ENCODE peak calls at places on chromosomes 3 and 15, in ten cellular contexts. V is AG04450, B is heart right ventricle, Z is endothelial cell of umbilical vein, Q is epithelial cell of esophagus, N is GM20000, K is AG09319, Y is cardiac fibroblast, U is HL-60, C is stomach. M is an unnamed sample.

GRCh38 chr3:47646362-47646761 is 67.7 kb upstream of the CSPG5 start:
- DNase-seq in V (peak), U (no peak), Q (no peak), B (no peak), C (no peak), K (peak), N (no peak), Z (no peak), Y (peak), M (no peak)

GRCh38 chr3:101156787-101157345 is 163.5 kb downstream of the IMPG2 start:
- DNase-seq in C (no peak), B (no peak), K (no peak), V (no peak), Q (peak), Y (no peak), Z (no peak), N (no peak), U (no peak), M (no peak)

GRCh38 chr3:148737104-148737525 is 39.4 kb downstream of the AGTR1 start:
- DNase-seq in C (no peak), K (no peak), Y (peak), N (no peak), B (no peak), V (no peak), Z (no peak), U (no peak), Q (peak), M (no peak)

GRCh38 chr3:65170357-65171090 is 482.7 kb upstream of the ADAMTS9 start:
- DNase-seq in B (peak), C (peak), U (no peak), K (no peak), Z (peak), Y (peak), N (no peak), V (peak), Q (peak), M (no peak)

GRCh38 chr15:43793647-43794046 is 1.5 kb downstream of the SERF2 start:
- DNase-seq in V (no peak), N (no peak), Q (no peak), U (no peak), B (no peak), Y (no peak), K (no peak), C (no peak), Z (no peak), M (no peak)

GRCh38 chr15:92654662-92655061 is 913 bp downstream of the FAM174B start:
- DNase-seq in Z (peak), C (no peak), K (no peak), Q (no peak), B (no peak), U (no peak), N (no peak), Y (no peak), V (no peak), M (no peak)

GRCh38 chr3:14989943-14990753 is 42.8 kb downstream of the NR2C2 start:
- DNase-seq in Z (peak), K (no peak), U (no peak), C (no peak), N (no peak), Q (peak), V (no peak), B (no peak), Y (peak), M (no peak)

GRCh38 chr3:112327371-112327951 is 5.5 kb upstream of the CD200 start:
- DNase-seq in Q (peak), Z (peak), K (peak), N (peak), Y (peak), C (no peak), V (peak), B (no peak), U (peak), M (peak)

GRCh38 chr15:64991536-64992135 is 1.9 kb upstream of the SPG21 start:
- DNase-seq in U (no peak), Z (no peak), C (no peak), N (no peak), Q (no peak), K (no peak), B (no peak), Y (no peak), V (peak), M (no peak)

GRCh38 chr3:74692-75243 is 121.8 kb upstream of the CHL1 start:
- DNase-seq in N (no peak), C (no peak), K (no peak), U (no peak), V (no peak), B (no peak), Z (no peak), Y (peak), Q (no peak), M (no peak)

GRCh38 chr15:98722209-98722608 is 73.9 kb downstream of the IGF1R start:
- DNase-seq in Z (no peak), K (no peak), B (no peak), C (no peak), Q (no peak), N (no peak), Y (no peak), V (no peak), U (no peak), M (no peak)

GRCh38 chr3:160473978-160474377 is 24.4 kb upstream of the TRIM59 start:
- DNase-seq in Q (peak), U (no peak), B (no peak), Y (peak), N (no peak), Z (no peak), V (peak), C (no peak), K (peak), M (no peak)

GRCh38 chr15:48177875-48178611 is at the start of gene MYEF2:
- DNase-seq in Z (peak), V (peak), B (peak), Y (peak), U (no peak), N (peak), C (peak), Q (peak), K (peak), M (peak)

GRCh38 chr3:66179813-66180212 is 41.0 kb upstream of the SLC25A26 start:
- DNase-seq in U (no peak), Y (peak), C (no peak), Z (no peak), N (no peak), V (no peak), Q (no peak), B (no peak), K (no peak), M (no peak)

GRCh38 chr3:56135941-56136340 is 332.3 kb downstream of the ERC2 start:
- DNase-seq in C (no peak), Q (no peak), V (no peak), N (no peak), Z (no peak), B (no peak), Y (no peak), U (no peak), K (no peak), M (no peak)

GRCh38 chr15:51267047-51267713 is 71.2 kb downstream of the CYP19A1 start:
- DNase-seq in C (no peak), Y (no peak), N (no peak), K (no peak), V (no peak), U (no peak), Z (no peak), Q (no peak), B (peak), M (no peak)

GRCh38 chr15:27694506-27695077 is 404.5 kb downstream of the OCA2 start:
- DNase-seq in Q (peak), V (no peak), N (no peak), Z (no peak), Y (no peak), C (no peak), U (no peak), K (no peak), B (no peak), M (no peak)

GRCh38 chr3:191066669-191067068 is 132.4 kb upstream of the OSTN start:
- DNase-seq in K (no peak), U (no peak), C (no peak), N (no peak), Q (peak), V (no peak), Z (peak), Y (peak), B (no peak), M (no peak)

GRCh38 chr3:187551419-187551818 is 118.8 kb downstream of the SST start:
- DNase-seq in Z (no peak), Q (no peak), B (no peak), Y (no peak), N (no peak), C (no peak), U (no peak), K (no peak), V (no peak), M (no peak)

GRCh38 chr3:17232442-17232841 is 347.7 kb downstream of the PLCL2 start:
- DNase-seq in N (no peak), Y (no peak), U (no peak), C (no peak), K (no peak), Z (no peak), B (no peak), Q (no peak), V (no peak), M (no peak)

GRCh38 chr3:25885544-25885943 is 95.7 kb downstream of the OXSM start:
- DNase-seq in U (no peak), N (no peak), V (no peak), Y (no peak), Z (no peak), Q (peak), K (no peak), B (no peak), C (no peak), M (no peak)

GRCh38 chr3:42507252-42507651 is 4.8 kb downstream of the VIPR1 start:
- DNase-seq in V (no peak), K (no peak), C (peak), Y (no peak), B (no peak), N (no peak), U (no peak), Z (no peak), Q (peak), M (peak)

GRCh38 chr3:129230311-129231019 is 18.9 kb upstream of the COPG1 start:
- DNase-seq in C (no peak), K (no peak), Y (peak), U (peak), N (no peak), Q (peak), Z (peak), B (no peak), V (no peak), M (peak)

GRCh38 chr3:40290396-40290795 is 19.1 kb upstream of the EIF1B start:
- DNase-seq in Q (no peak), B (peak), V (no peak), K (no peak), Y (no peak), U (no peak), C (no peak), N (no peak), Z (no peak), M (peak)

GRCh38 chr3:23667536-23668429 is 138.0 kb upstream of the UBE2E1 start:
- DNase-seq in C (no peak), N (no peak), B (no peak), V (no peak), Y (no peak), U (no peak), Z (no peak), Q (no peak), K (no peak), M (no peak)

GRCh38 chr3:171788546-171789351 is 21.5 kb downstream of the PLD1 start:
- DNase-seq in B (no peak), Z (peak), U (no peak), K (peak), C (no peak), Y (peak), N (no peak), V (no peak), Q (peak), M (no peak)
- TF ChIP-seq CTCF in B (no peak), Z (no peak), U (no peak), K (no peak), C (no peak), Y (no peak), N (no peak), V (no peak), Q (no peak), M (no peak)

GRCh38 chr15:60328852-60329443 is 68.8 kb downstream of the ANXA2 start:
- DNase-seq in N (peak), K (no peak), Q (peak), B (no peak), Z (peak), V (no peak), Y (peak), U (no peak), C (no peak), M (peak)
- TF ChIP-seq CTCF in N (peak), K (peak), Q (peak), B (peak), Z (peak), V (peak), Y (peak), U (peak), C (peak), M (peak)

GRCh38 chr3:2853627-2854026 is 256.5 kb downstream of the IL5RA start:
- DNase-seq in U (no peak), K (no peak), V (no peak), C (no peak), Q (no peak), Y (no peak), Z (no peak), B (no peak), N (no peak), M (no peak)
- TF ChIP-seq CTCF in U (no peak), K (no peak), V (no peak), C (no peak), Q (no peak), Y (no peak), Z (no peak), B (no peak), N (no peak), M (no peak)

DNA sequence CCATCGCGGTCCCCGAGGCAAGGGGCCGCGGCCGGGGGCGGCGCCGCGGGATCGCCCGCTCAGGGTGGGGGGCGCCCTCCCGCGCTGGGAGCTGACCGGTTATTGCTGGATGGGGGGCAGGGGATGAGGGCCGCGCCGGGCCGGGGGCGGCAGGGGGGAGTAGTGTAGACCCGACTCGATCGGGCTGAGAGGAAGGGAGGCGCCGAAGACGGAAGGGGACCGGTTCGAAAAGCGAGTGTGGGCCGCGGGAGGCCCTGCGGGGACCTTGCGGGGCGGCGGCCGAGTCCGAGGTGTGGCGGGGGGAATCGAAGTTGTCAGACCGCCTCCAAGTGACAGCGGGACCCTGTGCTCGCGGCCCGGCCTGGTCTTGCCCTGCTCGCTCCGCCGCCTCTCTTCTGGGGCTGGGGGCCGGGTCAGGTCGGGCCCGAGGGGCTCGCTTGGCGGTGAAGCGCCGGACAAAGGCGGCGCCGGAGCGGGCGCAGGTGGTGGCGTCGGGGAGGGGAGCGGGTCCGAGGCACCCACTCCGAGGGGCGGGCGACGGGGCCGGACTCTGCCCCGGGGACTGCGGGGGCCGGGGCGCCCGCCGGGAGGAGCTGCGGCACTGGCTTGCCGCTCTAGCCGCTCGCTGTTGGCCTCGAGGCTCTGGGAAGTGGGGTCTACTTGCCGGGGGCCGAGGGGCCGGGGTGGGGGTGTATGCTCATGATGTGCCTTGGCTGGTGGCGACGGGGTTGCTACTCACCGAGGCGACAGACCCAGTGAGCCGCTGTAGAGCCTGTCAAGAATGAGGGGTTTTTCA is 1.2 kb downstream of the BAHD1 start:
- DNase-seq in Y (no peak), Q (no peak), V (no peak), U (no peak), K (no peak), B (no peak), Z (peak), N (peak), C (no peak), M (peak)
- TF ChIP-seq CTCF in Y (no peak), Q (no peak), V (no peak), U (no peak), K (no peak), B (peak), Z (no peak), N (no peak), C (no peak), M (no peak)

DNA sequence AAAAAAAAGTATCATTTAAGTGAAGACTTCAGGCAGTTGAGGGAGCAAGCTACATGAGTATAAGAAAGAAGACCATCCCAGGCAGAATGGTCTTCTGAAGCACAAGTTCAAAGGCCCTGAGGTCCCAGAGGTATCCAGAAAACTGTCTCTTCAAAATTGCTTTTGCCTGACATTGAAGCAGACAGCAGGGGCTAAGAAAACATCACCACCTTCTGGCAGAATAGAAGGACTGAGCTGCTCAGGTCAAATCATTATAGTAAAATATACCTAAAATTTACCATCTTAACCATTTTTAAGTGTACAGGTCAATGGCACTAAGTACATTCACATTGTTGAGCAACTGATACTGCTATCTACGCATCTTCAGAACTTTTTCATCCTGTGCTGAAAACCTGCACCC is 16.4 kb downstream of the GPR160 start:
- DNase-seq in C (no peak), N (peak), U (no peak), V (no peak), B (no peak), K (no peak), Z (peak), Y (peak), Q (peak), M (no peak)
- TF ChIP-seq CTCF in C (no peak), N (peak), U (no peak), V (peak), B (no peak), K (peak), Z (peak), Y (peak), Q (peak), M (peak)

GRCh38 chr3:126371096-126371705 is 14.0 kb upstream of the KLF15 start:
- DNase-seq in Z (no peak), V (no peak), Q (no peak), C (no peak), Y (no peak), K (no peak), B (no peak), N (no peak), U (no peak), M (no peak)

GRCh38 chr3:126370055-126370454 is 12.8 kb upstream of the KLF15 start:
- DNase-seq in C (no peak), N (no peak), Q (no peak), K (no peak), Z (no peak), U (no peak), Y (no peak), V (no peak), B (no peak), M (no peak)

GRCh38 chr3:126370606-126371005 is 13.4 kb upstream of the KLF15 start:
- DNase-seq in U (no peak), C (no peak), Z (no peak), B (no peak), Q (no peak), K (no peak), N (no peak), V (no peak), Y (no peak), M (no peak)

GRCh38 chr3:126367316-126367805 is 10.2 kb upstream of the KLF15 start:
- DNase-seq in Z (no peak), N (no peak), Y (no peak), V (no peak), Q (no peak), U (no peak), K (no peak), C (no peak), B (no peak), M (no peak)

GRCh38 chr3:126369490-126369889 is 12.3 kb upstream of the KLF15 start:
- DNase-seq in B (no peak), C (no peak), Q (no peak), U (no peak), V (no peak), Z (no peak), N (no peak), K (no peak), Y (no peak), M (no peak)
- TF ChIP-seq CTCF in B (no peak), C (no peak), Q (no peak), U (no peak), V (no peak), Z (no peak), N (no peak), K (no peak), Y (no peak), M (no peak)

DNA sequence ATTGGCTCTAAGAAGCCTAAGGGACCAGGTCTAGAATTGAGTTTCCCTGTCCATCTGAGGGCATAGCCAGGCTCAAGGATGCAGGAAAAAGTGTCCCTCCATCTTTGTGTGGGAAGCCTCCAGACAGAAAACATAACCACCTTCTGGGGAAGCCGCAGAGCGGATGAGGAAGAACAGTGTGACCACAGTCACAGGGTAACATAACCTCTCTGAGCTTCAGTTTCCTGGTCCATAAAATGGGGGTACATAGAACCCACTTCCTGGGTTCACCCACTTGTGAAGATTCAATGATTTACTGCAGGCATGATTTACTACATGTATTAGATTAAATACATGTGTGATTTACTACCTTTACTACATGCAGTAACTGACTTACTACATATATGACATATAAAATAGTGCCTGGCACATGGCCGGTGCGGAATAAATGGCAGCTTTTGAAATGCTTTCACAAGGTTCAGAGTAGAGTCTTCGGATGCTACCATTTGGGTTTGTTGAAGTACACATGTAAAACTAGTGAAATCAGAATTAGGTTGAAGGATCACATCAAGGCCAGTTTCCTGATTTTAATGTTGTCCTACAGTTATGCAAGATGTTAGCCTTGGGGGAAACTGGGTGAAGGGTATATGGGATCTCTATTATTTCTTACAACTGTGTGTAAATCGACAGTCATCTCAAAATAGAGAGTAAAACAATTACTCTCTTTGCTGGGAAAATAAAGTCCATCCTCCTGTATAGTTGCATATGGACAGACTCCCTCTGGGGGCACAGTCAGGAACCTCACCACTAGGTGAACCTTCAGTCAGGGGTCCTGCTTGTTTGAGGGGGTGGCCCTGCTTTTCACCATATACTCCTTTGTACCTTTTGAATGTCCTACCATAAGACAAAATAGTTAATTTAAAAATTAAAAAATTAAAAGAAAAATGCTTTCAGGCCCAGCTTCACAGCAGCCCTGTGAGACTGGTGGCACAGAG is 86.0 kb downstream of the SEMA5B start:
- DNase-seq in U (no peak), Y (no peak), N (no peak), B (no peak), C (no peak), Q (no peak), V (no peak), Z (no peak), K (no peak), M (peak)
- TF ChIP-seq CTCF in U (no peak), Y (peak), N (no peak), B (no peak), C (no peak), Q (peak), V (peak), Z (peak), K (peak), M (peak)

GRCh38 chr3:117665311-117665710 is 955.7 kb downstream of the TUSC7 start:
- DNase-seq in V (no peak), Q (peak), U (no peak), K (no peak), Z (no peak), C (peak), N (no peak), Y (no peak), B (no peak), M (no peak)
- TF ChIP-seq CTCF in V (no peak), Q (no peak), U (no peak), K (no peak), Z (no peak), C (no peak), N (no peak), Y (no peak), B (no peak), M (no peak)

M was measured in activated CD8-positive, alpha-beta T cell treated with anti-CD3 and anti-CD28 coated beads for 36 hours.